ENCODE peak calls at places on chromosome 14, in nine cellular contexts. K, A, T, U, G, L, Q, O and R are unnamed samples.

GRCh38 chr14:55274760-55275159 is 3.5 kb downstream of the FBXO34 start:
- DNase-seq in U (peak), A (no peak), Q (peak), O (no peak), L (no peak), K (no peak), T (no peak), G (peak), R (peak)

GRCh38 chr14:68254669-68255527 is 435.3 kb downstream of the RAD51B start:
- DNase-seq in A (no peak), U (no peak), Q (no peak), T (no peak), O (no peak), G (no peak), K (no peak), L (no peak), R (no peak)

GRCh38 chr14:21308132-21308478 is 28.2 kb downstream of the RPGRIP1 start:
- DNase-seq in L (no peak), G (no peak), O (no peak), U (no peak), Q (no peak), T (no peak), A (no peak), K (no peak), R (no peak)

GRCh38 chr14:41604793-41605534 is 1.7 kb upstream of the LRFN5 start:
- DNase-seq in K (no peak), L (peak), Q (no peak), U (peak), A (no peak), O (peak), G (no peak), T (no peak), R (peak)

GRCh38 chr14:69315302-69315701 is 55.3 kb downstream of the GALNT16 start:
- DNase-seq in K (no peak), G (no peak), L (no peak), A (no peak), O (no peak), T (no peak), U (no peak), Q (peak), R (no peak)

GRCh38 chr14:62322216-62322615 is 560.0 kb downstream of the SNAPC1 start:
- DNase-seq in L (no peak), G (no peak), K (no peak), O (no peak), A (no peak), T (no peak), Q (no peak), U (no peak), R (peak)

GRCh38 chr14:61887628-61888027 is 125.4 kb downstream of the SNAPC1 start:
- DNase-seq in K (no peak), T (no peak), O (no peak), U (no peak), L (no peak), A (no peak), Q (no peak), G (no peak), R (no peak)

GRCh38 chr14:47276931-47277330 is 398.5 kb downstream of the MDGA2 start:
- DNase-seq in O (no peak), Q (no peak), K (no peak), U (no peak), L (peak), A (no peak), G (no peak), T (no peak), R (no peak)

GRCh38 chr14:76884853-76885276 is 58.7 kb downstream of the LRRC74A start:
- DNase-seq in A (no peak), O (peak), Q (no peak), L (no peak), K (no peak), G (no peak), T (no peak), U (no peak), R (no peak)

GRCh38 chr14:91193069-91193468 is 51.4 kb downstream of the GPR68 start:
- DNase-seq in T (no peak), A (no peak), Q (no peak), L (no peak), U (no peak), G (no peak), K (no peak), O (no peak), R (no peak)

GRCh38 chr14:69501362-69501964 is 16.9 kb downstream of the PLEKHD1 start:
- DNase-seq in O (peak), Q (no peak), L (no peak), G (no peak), K (no peak), T (no peak), A (no peak), U (peak), R (no peak)

GRCh38 chr14:100548295-100548655 is 38.9 kb downstream of the BEGAIN start:
- DNase-seq in K (no peak), T (no peak), Q (no peak), O (no peak), A (no peak), L (no peak), G (no peak), U (no peak), R (no peak)

GRCh38 chr14:100329233-100330006 is 6.3 kb downstream of the SLC25A47 start:
- DNase-seq in A (no peak), L (no peak), K (no peak), U (no peak), G (no peak), O (no peak), Q (no peak), T (no peak), R (no peak)

GRCh38 chr14:70873627-70874026 is 33.6 kb upstream of the PCNX1 start:
- DNase-seq in G (no peak), K (no peak), O (no peak), A (no peak), U (no peak), T (no peak), L (no peak), Q (no peak), R (no peak)

GRCh38 chr14:65034021-65034420 is 47.3 kb downstream of the FNTB start:
- DNase-seq in Q (no peak), U (no peak), O (no peak), L (no peak), K (no peak), A (no peak), G (no peak), T (no peak), R (no peak)

GRCh38 chr14:20501346-20501745 is 4.0 kb upstream of the RNASE10 start:
- DNase-seq in A (no peak), Q (no peak), G (no peak), U (peak), L (no peak), O (no peak), K (no peak), T (no peak), R (peak)

GRCh38 chr14:100473249-100473648 is 114.0 kb downstream of the BEGAIN start:
- DNase-seq in G (no peak), A (no peak), K (no peak), T (no peak), U (no peak), O (no peak), L (no peak), Q (no peak), R (no peak)

GRCh38 chr14:22982013-22982476 is 306 bp downstream of the AJUBA start:
- DNase-seq in T (no peak), Q (no peak), K (peak), L (no peak), A (no peak), O (no peak), U (no peak), G (no peak), R (no peak)

GRCh38 chr14:53411110-53411509 is 258.0 kb upstream of the DDHD1 start:
- DNase-seq in O (no peak), U (peak), G (peak), L (no peak), A (no peak), T (no peak), K (no peak), Q (no peak), R (peak)

GRCh38 chr14:89466460-89466859 is 49.4 kb upstream of the FOXN3 start:
- DNase-seq in G (no peak), U (no peak), A (no peak), L (no peak), O (no peak), T (no peak), K (no peak), Q (no peak), R (no peak)

GRCh38 chr14:69539631-69540410 is 34.9 kb downstream of the CCDC177 start:
- DNase-seq in O (peak), K (no peak), T (no peak), U (peak), G (peak), A (no peak), L (no peak), Q (no peak), R (peak)

GRCh38 chr14:40308240-40308639 is 876.0 kb upstream of the FBXO33 start:
- DNase-seq in K (no peak), A (no peak), Q (no peak), L (no peak), U (no peak), T (no peak), O (no peak), G (no peak), R (no peak)

GRCh38 chr14:104320611-104321086 is 182.3 kb downstream of the KIF26A start:
- DNase-seq in G (no peak), Q (no peak), T (no peak), K (peak), O (no peak), U (no peak), A (no peak), L (no peak), R (no peak)

GRCh38 chr14:35336171-35337073 is 44.2 kb downstream of the PSMA6 start:
- DNase-seq in O (peak), A (no peak), Q (peak), K (no peak), T (no peak), U (no peak), L (peak), G (no peak), R (peak)

GRCh38 chr14:65791551-65791981 is 379.0 kb downstream of the FUT8 start:
- DNase-seq in K (no peak), G (peak), O (no peak), U (peak), Q (peak), L (no peak), A (no peak), T (no peak), R (peak)

GRCh38 chr14:103846569-103847438 is 571 bp downstream of the PPP1R13B start:
- DNase-seq in O (peak), A (no peak), Q (no peak), U (peak), K (peak), L (peak), T (no peak), G (peak), R (no peak)

GRCh38 chr14:104048758-104049496 is 36.6 kb upstream of the ASPG start:
- DNase-seq in Q (no peak), G (no peak), A (no peak), L (no peak), K (no peak), U (peak), O (no peak), T (peak), R (peak)

GRCh38 chr14:68669101-68669500 is 123.8 kb downstream of the ZFP36L1 start:
- DNase-seq in O (no peak), K (no peak), L (no peak), T (no peak), A (no peak), G (no peak), Q (no peak), U (peak), R (no peak)

GRCh38 chr14:86505808-86506207 is 975.9 kb downstream of the FLRT2 start:
- DNase-seq in U (no peak), T (no peak), O (no peak), Q (no peak), L (no peak), A (no peak), K (no peak), G (no peak), R (no peak)

GRCh38 chr14:100542619-100543205 is 44.5 kb downstream of the BEGAIN start:
- DNase-seq in U (no peak), Q (no peak), A (no peak), K (no peak), T (no peak), L (no peak), O (no peak), G (no peak), R (no peak)

GRCh38 chr14:105999361-106000028 is 473.1 kb downstream of the TMEM121 start:
- DNase-seq in K (peak), O (peak), L (peak), U (peak), A (peak), Q (peak), G (peak), T (peak), R (peak)

GRCh38 chr14:59081680-59082079 is 106.8 kb upstream of the DAAM1 start:
- DNase-seq in T (no peak), G (no peak), K (no peak), A (no peak), U (peak), L (no peak), O (no peak), Q (no peak), R (no peak)

GRCh38 chr14:75294649-75295033 is 16.0 kb downstream of the FOS start:
- DNase-seq in K (peak), G (no peak), U (no peak), A (no peak), O (no peak), L (peak), Q (no peak), T (no peak), R (no peak)